ENCODE peak calls at places on chromosome 14, in four cellular contexts. C is H1, N is GM12878, D is HepG2. G is an unnamed sample.

GRCh38 chr14:33110737-33111443 is 172.2 kb downstream of the NPAS3 start:
- DNase-seq in C (no peak), N (no peak), D (no peak), G (no peak)

GRCh38 chr14:65704850-65705249 is 292.3 kb downstream of the FUT8 start:
- DNase-seq in D (no peak), C (no peak), N (no peak), G (no peak)

GRCh38 chr14:73058923-73059311 is 583 bp downstream of the RBM25 start:
- DNase-seq in D (peak; percentile 7), C (no peak), N (no peak), G (peak; percentile 55)

GRCh38 chr14:99322731-99323599 is 51.0 kb upstream of the BCL11B start:
- DNase-seq in N (no peak), C (no peak), D (no peak), G (no peak)

GRCh38 chr14:50667491-50668007 is 557 bp downstream of the SAV1 start:
- DNase-seq in C (no peak), N (no peak), D (no peak), G (peak; percentile 22)

GRCh38 chr14:23112359-23113178 is 6.5 kb downstream of the CEBPE start:
- DNase-seq in D (no peak), C (no peak), N (no peak), G (peak; percentile 90)

GRCh38 chr14:49594347-49595089 is 4.2 kb upstream of the LRR1 start:
- DNase-seq in C (no peak), N (peak; percentile 34), D (no peak), G (peak; percentile 68)

GRCh38 chr14:98725676-98726075 is 546.3 kb downstream of the BCL11B start:
- DNase-seq in N (no peak), C (no peak), D (no peak), G (no peak)

GRCh38 chr14:61696753-61697318 is 1.5 kb downstream of the HIF1A start:
- DNase-seq in N (no peak), D (no peak), C (no peak), G (no peak)

GRCh38 chr14:65850429-65851145 is 438.1 kb downstream of the FUT8 start:
- DNase-seq in C (no peak), D (no peak), N (no peak), G (no peak)

GRCh38 chr14:96512602-96513397 is 10.6 kb downstream of the PAPOLA start:
- DNase-seq in C (no peak), D (peak; percentile 35), N (no peak), G (no peak)

GRCh38 chr14:48703728-48704467 is 882.3 kb downstream of the RPS29 start:
- DNase-seq in N (no peak), D (no peak), C (no peak), G (no peak)

GRCh38 chr14:91425720-91426032 is 8.1 kb upstream of the CCDC88C start:
- DNase-seq in N (no peak), C (no peak), D (no peak), G (no peak)

GRCh38 chr14:55097894-55098560 is 31.0 kb upstream of the LGALS3 start:
- DNase-seq in D (no peak), C (no peak), N (peak; percentile 99), G (no peak)

GRCh38 chr14:80313806-80314205 is 102.5 kb upstream of the DIO2 start:
- DNase-seq in D (no peak), C (no peak), N (no peak), G (no peak)

GRCh38 chr14:55104051-55104954 is 24.7 kb upstream of the LGALS3 start:
- DNase-seq in N (no peak), D (no peak), C (no peak), G (no peak)

GRCh38 chr14:63435838-63436237 is 107.3 kb downstream of the PPP2R5E start:
- DNase-seq in N (no peak), C (no peak), D (peak; percentile 13), G (no peak)

GRCh38 chr14:104723651-104724406 is at the start of gene ADSS1:
- DNase-seq in N (no peak), D (peak; percentile 24), C (no peak), G (peak; percentile 64)

GRCh38 chr14:46197856-46198255 is 453.7 kb downstream of the RPL10L start:
- DNase-seq in C (no peak), N (no peak), D (no peak), G (no peak)

GRCh38 chr14:53450871-53451270 is 297.7 kb upstream of the DDHD1 start:
- DNase-seq in D (peak; percentile 78), N (no peak), C (no peak), G (no peak)

GRCh38 chr14:75821828-75822521 is 159.8 kb downstream of the TGFB3 start:
- DNase-seq in C (no peak), D (no peak), N (no peak), G (no peak)

GRCh38 chr14:38994721-38995120 is 108.3 kb downstream of the SEC23A start:
- DNase-seq in D (no peak), C (no peak), N (no peak), G (no peak)

GRCh38 chr14:73162271-73162670 is 26.0 kb downstream of the PSEN1 start:
- DNase-seq in C (no peak), N (no peak), D (no peak), G (peak; percentile 5)

DNA sequence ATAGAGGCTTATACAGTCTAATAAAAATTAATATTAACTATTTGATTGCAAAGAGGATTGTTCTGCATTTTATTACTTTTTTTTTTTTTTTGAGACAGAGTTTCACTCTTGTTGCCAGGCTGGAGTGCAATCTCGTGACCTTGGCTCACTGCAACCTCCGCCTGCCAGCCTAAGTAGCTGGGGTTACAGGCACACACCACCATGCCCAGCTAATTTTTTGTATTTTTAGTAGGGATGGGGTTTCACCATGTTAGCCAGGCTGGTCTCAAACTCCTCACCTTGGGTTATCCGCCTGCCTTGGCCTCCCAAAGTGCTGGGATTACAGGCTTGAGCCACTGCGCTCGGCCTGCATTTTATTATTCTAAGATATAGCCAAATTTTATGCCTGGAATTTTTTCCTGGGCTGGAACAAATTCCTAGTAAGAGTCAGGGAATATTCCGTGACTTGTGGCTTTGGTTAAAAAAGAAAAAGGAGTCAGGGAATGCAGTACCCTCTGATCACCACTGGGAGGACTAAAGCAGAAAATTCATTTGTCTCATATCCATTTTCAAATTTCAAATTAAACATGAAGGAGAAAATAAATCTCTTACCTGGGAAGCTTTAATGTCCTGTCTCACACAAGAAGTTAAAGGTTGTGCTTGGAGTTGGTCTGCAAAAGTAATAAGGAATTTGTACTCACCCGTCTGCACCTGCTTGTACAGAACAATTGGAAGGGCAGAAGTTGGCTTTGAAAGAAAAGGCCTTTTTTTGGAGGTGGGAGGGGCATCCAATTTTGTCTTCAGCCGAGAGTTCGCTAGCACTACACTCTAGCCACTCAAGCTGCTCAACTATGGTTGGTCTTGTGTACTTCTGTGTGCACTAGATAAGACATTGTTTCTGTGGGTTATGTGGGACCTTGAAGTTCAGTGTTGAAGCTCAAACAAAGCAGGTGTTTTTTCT is 8.7 kb downstream of the MARK3 start:
- DNase-seq in D (no peak), N (no peak), C (no peak), G (peak; percentile 74)
- H3K4me1 ChIP-seq in D (peaks cover 49% of the 10 kb centered on the region), N (peaks cover 16% of the 10 kb centered on the region), C (peaks cover 6% of the 10 kb centered on the region), G (peaks cover 8% of the 10 kb centered on the region)

DNA sequence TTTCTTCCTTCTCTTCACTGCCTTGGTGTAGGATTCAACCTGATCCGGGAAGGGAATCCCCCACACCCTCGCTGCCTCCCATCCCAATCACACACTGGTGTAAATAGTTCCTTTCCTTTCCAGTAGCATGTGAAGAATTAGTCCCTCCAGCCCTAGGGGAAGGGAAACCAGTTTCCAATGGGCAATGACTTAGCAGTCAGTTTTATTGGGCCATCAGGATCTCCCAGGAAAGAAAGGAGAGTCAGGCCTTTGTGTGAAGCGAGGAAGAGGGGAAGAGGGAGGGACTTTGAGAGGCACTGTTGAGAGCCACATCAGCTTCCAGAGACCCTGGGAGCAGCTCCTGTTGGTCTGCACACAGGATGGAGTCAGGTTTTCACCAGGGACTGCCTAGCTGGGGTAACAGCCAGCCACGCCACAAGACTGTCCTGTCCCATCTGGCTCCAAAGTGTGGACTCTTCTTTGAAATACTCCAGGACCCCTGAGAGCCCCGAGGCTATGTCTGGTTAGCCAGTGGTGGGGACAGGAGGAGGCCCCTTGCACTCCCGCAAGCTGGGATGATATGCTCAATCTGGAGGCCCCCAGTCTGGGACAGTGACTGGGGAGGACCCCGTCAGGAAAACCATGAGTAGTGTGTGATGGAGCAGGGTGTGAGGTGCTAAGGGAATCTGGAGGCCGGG is 27.9 kb downstream of the MOAP1 start:
- DNase-seq in C (no peak), D (no peak), N (no peak), G (no peak)
- TF ChIP-seq HDAC2 in C (no peak), D (no peak), N (no peak), G (no peak)

GRCh38 chr14:69300601-69301221 is 40.8 kb downstream of the GALNT16 start:
- DNase-seq in N (no peak), C (no peak), D (no peak), G (no peak)

GRCh38 chr14:69303086-69303485 is 43.1 kb downstream of the GALNT16 start:
- DNase-seq in C (no peak), N (no peak), D (no peak), G (no peak)

GRCh38 chr14:69299286-69300035 is 39.5 kb downstream of the GALNT16 start:
- DNase-seq in C (no peak), D (no peak), N (no peak), G (no peak)

DNA sequence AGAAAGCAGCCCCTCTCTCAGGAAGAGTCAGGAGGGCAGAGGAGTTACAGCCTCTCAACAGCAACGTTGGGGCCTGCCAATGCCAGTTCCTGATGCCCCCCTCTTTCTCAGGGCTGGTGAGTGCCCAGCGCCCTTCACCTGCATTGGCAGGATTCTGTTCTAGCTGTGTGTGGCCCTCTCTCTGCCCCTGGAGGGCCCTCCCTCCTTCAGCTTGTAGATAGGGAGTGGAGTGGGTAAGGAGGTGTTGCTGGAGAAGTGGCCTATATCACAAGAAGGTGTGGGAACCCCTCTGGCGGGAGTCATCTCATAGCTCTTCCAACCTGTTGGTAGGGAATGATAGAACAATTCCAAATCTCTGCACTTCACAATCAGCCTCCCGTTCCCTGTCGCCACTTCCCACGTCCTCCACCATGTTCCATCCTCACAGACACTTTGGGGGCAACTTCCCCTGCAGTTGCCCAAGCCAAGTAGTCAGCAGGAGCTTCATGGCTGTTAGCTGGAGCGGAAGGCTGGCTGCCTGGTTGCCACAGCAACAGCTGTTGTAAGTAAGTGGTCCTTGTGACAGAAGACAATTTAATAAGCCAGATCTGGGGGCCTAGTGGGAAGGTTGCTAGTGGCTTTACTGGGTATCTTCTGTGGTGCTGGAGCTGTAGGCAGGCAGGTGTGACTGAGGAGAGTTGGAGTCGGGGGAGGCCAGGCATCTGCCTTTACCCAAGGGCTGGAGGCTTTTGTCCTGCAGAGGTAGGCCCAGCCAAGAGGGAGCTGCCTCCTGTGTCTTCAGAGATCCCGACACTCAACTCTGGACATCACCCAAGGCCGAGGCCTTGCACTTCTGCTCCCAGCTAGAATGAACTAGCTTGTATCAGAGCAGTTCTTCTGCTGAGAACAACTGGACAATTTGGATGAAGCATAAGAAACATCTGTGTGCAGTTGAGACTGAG is 38.4 kb downstream of the GALNT16 start:
- DNase-seq in D (no peak), C (no peak), N (no peak), G (no peak)
- TF ChIP-seq BRCA1 in D (no peak), C (no peak), N (no peak), G (no peak)

DNA sequence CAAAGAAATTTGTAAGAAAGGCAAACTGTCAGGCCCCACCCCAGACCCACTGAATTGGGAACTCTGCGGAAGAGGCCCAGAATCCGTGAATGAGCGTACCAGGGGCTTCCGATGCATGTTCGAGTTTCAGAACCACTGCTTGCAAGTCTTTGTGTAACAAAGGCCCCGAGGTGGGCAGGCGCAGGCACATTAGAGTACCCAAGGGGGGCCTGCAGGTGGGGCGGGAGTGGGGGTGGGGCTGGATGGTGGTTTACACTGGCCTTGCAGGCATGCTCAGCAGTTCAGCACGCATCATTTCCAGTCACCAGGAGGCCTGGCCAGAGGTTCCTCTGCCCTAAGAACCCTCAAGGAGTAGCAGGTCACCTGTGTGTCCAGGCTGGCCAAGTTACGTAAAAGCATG is 33.1 kb upstream of the IRF2BPL start:
- DNase-seq in D (no peak), N (no peak), C (no peak), G (no peak)
- H3K4me1 ChIP-seq in D (peaks cover 15% of the 10 kb centered on the region), N (peaks cover 14% of the 10 kb centered on the region), C (peaks cover 4% of the 10 kb centered on the region), G (peaks cover 6% of the 10 kb centered on the region)

GRCh38 chr14:28777773-28778606 is 11.4 kb downstream of the FOXG1 start:
- DNase-seq in D (no peak), N (no peak), C (no peak), G (no peak)
- TF ChIP-seq HDAC2 in D (no peak), N (no peak), C (no peak), G (no peak)

G was measured in K562.